ENCODE peak calls at places on chromosome 1, in nine cellular contexts. J, U, G, K, B, L, N, Q and E are unnamed samples.

GRCh38 chr1:210726621-210727020 is 397.9 kb downstream of the HHAT start:
- DNase-seq in K (peak; percentile 61), B (peak; percentile 0), J (no peak), L (peak; percentile 5), U (peak; percentile 10), Q (no peak), G (no peak), N (peak; percentile 72), E (no peak)

GRCh38 chr1:52738863-52739406 is 12.7 kb downstream of the ZYG11B start:
- DNase-seq in N (no peak), J (no peak), G (no peak), Q (no peak), B (no peak), U (peak; percentile 24), L (no peak), K (no peak), E (no peak)

GRCh38 chr1:16351449-16351993 is 759 bp downstream of the FBXO42 start:
- DNase-seq in L (peak; percentile 34), N (peak; percentile 48), G (peak; percentile 34), U (no peak), B (peak; percentile 42), K (peak; percentile 26), Q (no peak), J (peak; percentile 58), E (peak; percentile 35)

GRCh38 chr1:220767312-220768126 is 19.2 kb upstream of the MTARC1 start:
- DNase-seq in J (no peak), N (no peak), U (peak; percentile 50), G (no peak), Q (no peak), L (peak; percentile 13), K (no peak), B (peak; percentile 90), E (peak; percentile 40)

GRCh38 chr1:101914473-101915242 is 82.1 kb downstream of the OLFM3 start:
- DNase-seq in G (no peak), Q (no peak), K (no peak), J (no peak), U (no peak), B (no peak), N (no peak), L (no peak), E (no peak)

GRCh38 chr1:228768345-228768717 is 33.1 kb downstream of the RHOU start:
- DNase-seq in G (no peak), K (no peak), L (peak; percentile 20), Q (no peak), N (no peak), B (no peak), U (no peak), J (no peak), E (no peak)

GRCh38 chr1:211133393-211133840 is 531 bp downstream of the KCNH1 start:
- DNase-seq in B (no peak), N (no peak), Q (peak; percentile 44), G (peak; percentile 72), J (no peak), L (no peak), K (peak; percentile 55), U (no peak), E (no peak)

GRCh38 chr1:111834956-111835355 is 79.3 kb downstream of the DDX20 start:
- DNase-seq in L (no peak), K (no peak), U (no peak), Q (no peak), G (no peak), N (no peak), J (no peak), B (no peak), E (no peak)

GRCh38 chr1:15246960-15247614 is at the start of gene FHAD1:
- DNase-seq in G (peak; percentile 95), N (peak; percentile 92), B (peak; percentile 63), U (no peak), J (peak; percentile 64), Q (peak; percentile 60), K (peak; percentile 63), L (peak; percentile 54), E (peak; percentile 67)

GRCh38 chr1:66464802-66465201 is 69.2 kb upstream of the SGIP1 start:
- DNase-seq in B (peak; percentile 91), K (no peak), N (peak; percentile 86), J (peak; percentile 60), Q (no peak), U (no peak), G (no peak), L (peak; percentile 98), E (peak; percentile 100)